ENCODE peak calls at places on chromosomes 12 and 14, in four cellular contexts. Z, V, T and Y are unnamed samples.

GRCh38 chr12:29566441-29566840 is 69.0 kb upstream of the OVCH1 start:
- DNase-seq in V (no peak), Z (peak), T (no peak), Y (no peak)

GRCh38 chr12:69024413-69024812 is 91.4 kb upstream of the CPM start:
- DNase-seq in T (no peak), Z (no peak), V (no peak), Y (no peak)

GRCh38 chr12:119372540-119372939 is 38.0 kb downstream of the CCDC60 start:
- DNase-seq in Z (no peak), V (no peak), T (no peak), Y (no peak)

GRCh38 chr14:61695695-61696527 is 598 bp downstream of the HIF1A start:
- DNase-seq in Z (peak), V (no peak), T (no peak), Y (no peak)

GRCh38 chr14:71597955-71598659 is 334.1 kb upstream of the RGS6 start:
- DNase-seq in Z (no peak), T (no peak), V (no peak), Y (no peak)

GRCh38 chr12:113261847-113262470 is 40.7 kb downstream of the TPCN1 start:
- DNase-seq in T (no peak), V (no peak), Z (no peak), Y (no peak)

GRCh38 chr12:49998453-49998852 is 25.7 kb downstream of the AQP6 start:
- DNase-seq in V (no peak), T (no peak), Z (no peak), Y (no peak)

GRCh38 chr14:49173765-49174373 is 412.3 kb downstream of the RPS29 start:
- DNase-seq in V (peak), Z (peak), T (no peak), Y (peak)

GRCh38 chr12:57008113-57008687 is 1.9 kb upstream of the ZBTB39 start:
- DNase-seq in Z (peak), V (peak), T (peak), Y (peak)

GRCh38 chr14:52891800-52892199 is 59.0 kb downstream of the FERMT2 start:
- DNase-seq in T (no peak), Z (no peak), V (no peak), Y (no peak)

GRCh38 chr12:30622509-30622908 is 73.2 kb downstream of the IPO8 start:
- DNase-seq in Z (peak), T (no peak), V (peak), Y (peak)

GRCh38 chr14:75609606-75610476 is 31.4 kb downstream of the FLVCR2 start:
- DNase-seq in Z (peak), T (no peak), V (no peak), Y (no peak)

GRCh38 chr14:98926802-98927201 is 345.2 kb downstream of the BCL11B start:
- DNase-seq in T (no peak), V (no peak), Z (no peak), Y (no peak)

GRCh38 chr14:32197919-32198318 is 3.9 kb upstream of the RNU6-7 start:
- DNase-seq in Z (no peak), T (no peak), V (no peak), Y (no peak)

GRCh38 chr14:91509083-91509877 is 830 bp downstream of the PPP4R3A start:
- DNase-seq in T (no peak), Z (no peak), V (no peak), Y (no peak)

GRCh38 chr14:89351958-89352404 is 65.1 kb downstream of the FOXN3 start:
- DNase-seq in Z (no peak), T (no peak), V (no peak), Y (no peak)

GRCh38 chr12:2479866-2480510 is 314.8 kb upstream of the FKBP4 start:
- DNase-seq in T (no peak), V (no peak), Z (no peak), Y (no peak)

GRCh38 chr14:43539210-43539609 is 967.9 kb downstream of the FSCB start:
- DNase-seq in Z (no peak), V (no peak), T (no peak), Y (no peak)

GRCh38 chr12:45587877-45588530 is 141.5 kb upstream of the ARID2 start:
- DNase-seq in T (no peak), V (no peak), Z (no peak), Y (no peak)

GRCh38 chr14:103109789-103110415 is 13.4 kb upstream of the TNFAIP2 start:
- DNase-seq in V (peak), T (no peak), Z (peak), Y (no peak)

GRCh38 chr12:117124421-117125274 is 25.4 kb upstream of the TESC start:
- DNase-seq in V (no peak), Z (no peak), T (no peak), Y (no peak)

GRCh38 chr12:28830491-28830890 is 318.6 kb upstream of the FAR2 start:
- DNase-seq in Z (no peak), V (no peak), T (no peak), Y (no peak)

GRCh38 chr14:101705733-101706508 is 55.6 kb upstream of the PPP2R5C start:
- DNase-seq in V (no peak), Z (no peak), T (no peak), Y (no peak)

GRCh38 chr14:91390165-91390778 is 27.3 kb downstream of the CCDC88C start:
- DNase-seq in V (no peak), T (no peak), Z (no peak), Y (no peak)

GRCh38 chr12:62256408-62257079 is 3.7 kb upstream of the USP15 start:
- DNase-seq in V (no peak), Z (no peak), T (no peak), Y (no peak)

GRCh38 chr12:49903700-49904423 is at the start of gene FAIM2:
- DNase-seq in V (peak), T (peak), Z (peak), Y (peak)

GRCh38 chr12:15777355-15778012 is 11.7 kb downstream of the EPS8 start:
- DNase-seq in V (no peak), T (no peak), Z (no peak), Y (no peak)

GRCh38 chr14:72736348-72736747 is 157.6 kb downstream of the DPF3 start:
- DNase-seq in V (peak), Z (peak), T (peak), Y (no peak)

GRCh38 chr12:56014205-56014604 is 6.6 kb upstream of the IKZF4 start:
- DNase-seq in Z (no peak), T (no peak), V (no peak), Y (no peak)

GRCh38 chr14:31582286-31582691 is 21.1 kb downstream of the NUBPL start:
- DNase-seq in Z (no peak), V (peak), T (peak), Y (no peak)

GRCh38 chr14:90740081-90740480 is 76.1 kb downstream of the TTC7B start:
- DNase-seq in T (no peak), V (no peak), Z (no peak), Y (no peak)

GRCh38 chr14:77243853-77244252 is 27.2 kb downstream of the NGB start:
- DNase-seq in Z (no peak), V (no peak), T (no peak), Y (no peak)

GRCh38 chr12:47715877-47716548 is 9.3 kb downstream of the ENDOU start:
- DNase-seq in T (no peak), Z (no peak), V (no peak), Y (no peak)

GRCh38 chr14:51458563-51458955 is 193.2 kb upstream of the FRMD6 start:
- DNase-seq in V (peak), T (no peak), Z (peak), Y (peak)

GRCh38 chr12:115866909-115867525 is 410.5 kb downstream of the MED13L start:
- DNase-seq in T (no peak), V (no peak), Z (no peak), Y (no peak)

GRCh38 chr14:70658899-70659298 is 17.2 kb downstream of the TTC9 start:
- DNase-seq in T (no peak), V (no peak), Z (no peak), Y (no peak)

GRCh38 chr12:104638760-104639319 is 182.1 kb downstream of the CHST11 start:
- DNase-seq in T (no peak), Z (no peak), V (no peak), Y (no peak)

GRCh38 chr14:90444077-90444696 is 47.4 kb downstream of the CALM1 start:
- DNase-seq in V (no peak), Z (no peak), T (no peak), Y (no peak)

DNA sequence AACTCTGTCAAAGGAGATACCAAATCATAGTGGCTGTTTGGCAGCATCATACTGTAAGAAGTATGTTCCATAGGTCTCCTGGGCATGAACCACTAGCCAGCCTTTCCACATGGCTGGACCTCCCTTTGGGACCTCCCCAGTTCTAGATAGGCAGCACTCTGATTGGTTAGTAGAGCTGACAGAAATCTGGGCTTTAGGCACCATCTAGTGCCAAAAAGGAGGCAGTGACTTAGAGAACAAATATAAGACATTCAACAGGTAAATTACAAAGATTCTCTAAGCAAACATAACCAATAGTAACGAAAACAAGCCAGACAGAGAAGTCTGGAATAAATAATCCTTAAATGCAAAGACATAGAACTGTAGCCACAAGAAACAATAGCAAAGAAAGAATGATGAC is 148.0 kb upstream of the PDE3A start:
- DNase-seq in T (no peak), Z (peak), V (no peak), Y (no peak)
- TF ChIP-seq CTCF in T (peak), Z (peak), V (peak), Y (peak)

GRCh38 chr12:51346581-51346980 is at the start of gene CELA1:
- DNase-seq in Z (no peak), V (no peak), T (no peak), Y (no peak)

GRCh38 chr12:51342416-51342815 is 4.1 kb downstream of the CELA1 start:
- DNase-seq in V (no peak), T (no peak), Z (no peak), Y (no peak)

GRCh38 chr12:51348116-51348515 is 1.6 kb upstream of the CELA1 start:
- DNase-seq in T (no peak), Z (no peak), V (no peak), Y (no peak)

GRCh38 chr12:51343201-51343600 is 3.3 kb downstream of the CELA1 start:
- DNase-seq in T (no peak), V (no peak), Z (no peak), Y (no peak)

GRCh38 chr12:51345681-51346080 is 798 bp downstream of the CELA1 start:
- DNase-seq in V (no peak), T (no peak), Z (peak), Y (no peak)
- TF ChIP-seq CTCF in V (no peak), T (no peak), Z (no peak), Y (no peak)

GRCh38 chr12:75977952-75978671 is 53.5 kb downstream of the PHLDA1 start:
- DNase-seq in Z (peak), T (peak), V (peak), Y (peak)
- TF ChIP-seq CTCF in Z (no peak), T (no peak), V (no peak), Y (no peak)

GRCh38 chr14:104115691-104116543 is 22.5 kb upstream of the KIF26A start:
- DNase-seq in T (no peak), Z (no peak), V (no peak), Y (no peak)
- TF ChIP-seq CTCF in T (no peak), Z (no peak), V (no peak), Y (no peak)

DNA sequence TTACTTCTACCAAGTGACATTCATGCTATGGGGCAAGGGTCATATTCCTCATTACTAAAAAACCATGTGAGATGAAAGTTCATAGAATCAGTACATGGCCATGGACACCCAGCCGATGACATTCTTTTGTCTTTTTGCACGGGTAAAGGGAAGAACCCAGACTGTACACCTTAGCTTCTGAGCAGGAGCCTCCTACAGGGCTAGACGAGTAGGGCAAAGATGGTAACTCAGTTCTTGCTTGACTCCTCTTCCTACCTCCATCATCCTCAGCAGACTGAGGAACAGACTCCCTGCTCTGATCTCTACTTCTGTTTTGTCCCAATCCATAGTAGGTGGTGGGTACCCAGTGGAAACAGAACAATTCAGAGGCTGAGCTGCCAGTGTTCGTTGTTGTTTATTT is 281.3 kb downstream of the NPAS3 start:
- DNase-seq in V (no peak), Z (no peak), T (no peak), Y (no peak)
- TF ChIP-seq CTCF in V (no peak), Z (no peak), T (no peak), Y (no peak)

GRCh38 chr12:108129017-108129812 is at the start of gene WSCD2:
- DNase-seq in T (no peak), Z (peak), V (no peak), Y (no peak)

GRCh38 chr12:108126990-108127468 is 2.1 kb upstream of the WSCD2 start:
- DNase-seq in T (no peak), V (no peak), Z (no peak), Y (no peak)

GRCh38 chr12:108128221-108129016 is 669 bp upstream of the WSCD2 start:
- DNase-seq in V (no peak), T (no peak), Z (no peak), Y (no peak)

GRCh38 chr12:108126212-108126611 is 2.9 kb upstream of the WSCD2 start:
- DNase-seq in T (no peak), V (no peak), Z (no peak), Y (no peak)

DNA sequence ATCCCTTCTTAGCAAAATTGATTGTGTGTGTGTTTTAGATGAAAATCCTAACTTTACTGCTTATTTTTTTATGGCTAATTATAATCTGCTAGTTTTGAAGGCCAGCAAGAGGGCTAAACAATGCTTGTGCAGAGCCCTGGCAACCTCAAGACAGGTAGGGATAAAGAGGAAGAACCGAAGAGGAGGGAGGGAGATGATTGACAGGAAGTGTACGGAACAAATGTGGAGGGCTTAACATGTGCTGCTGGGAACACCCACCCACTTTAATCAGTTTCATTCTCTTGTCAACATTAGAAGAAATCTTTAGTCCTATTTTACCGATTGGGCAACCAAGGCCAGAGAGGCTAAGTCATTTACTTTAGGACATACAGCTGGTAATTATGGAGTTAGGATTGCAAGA is 1.4 kb upstream of the WSCD2 start:
- DNase-seq in Z (no peak), V (no peak), T (no peak), Y (no peak)
- TF ChIP-seq CTCF in Z (no peak), V (no peak), T (no peak), Y (no peak)

GRCh38 chr12:122867701-122868461 is 28.0 kb downstream of the VPS37B start:
- DNase-seq in V (no peak), Z (no peak), T (no peak), Y (no peak)

GRCh38 chr12:122864894-122865253 is 29.6 kb downstream of the HIP1R start:
- DNase-seq in T (no peak), V (no peak), Z (no peak), Y (no peak)

GRCh38 chr12:122866950-122867607 is 28.8 kb downstream of the VPS37B start:
- DNase-seq in Z (no peak), T (no peak), V (no peak), Y (no peak)

GRCh38 chr12:122866379-122866778 is 29.5 kb downstream of the VPS37B start:
- DNase-seq in Z (no peak), T (no peak), V (no peak), Y (no peak)

DNA sequence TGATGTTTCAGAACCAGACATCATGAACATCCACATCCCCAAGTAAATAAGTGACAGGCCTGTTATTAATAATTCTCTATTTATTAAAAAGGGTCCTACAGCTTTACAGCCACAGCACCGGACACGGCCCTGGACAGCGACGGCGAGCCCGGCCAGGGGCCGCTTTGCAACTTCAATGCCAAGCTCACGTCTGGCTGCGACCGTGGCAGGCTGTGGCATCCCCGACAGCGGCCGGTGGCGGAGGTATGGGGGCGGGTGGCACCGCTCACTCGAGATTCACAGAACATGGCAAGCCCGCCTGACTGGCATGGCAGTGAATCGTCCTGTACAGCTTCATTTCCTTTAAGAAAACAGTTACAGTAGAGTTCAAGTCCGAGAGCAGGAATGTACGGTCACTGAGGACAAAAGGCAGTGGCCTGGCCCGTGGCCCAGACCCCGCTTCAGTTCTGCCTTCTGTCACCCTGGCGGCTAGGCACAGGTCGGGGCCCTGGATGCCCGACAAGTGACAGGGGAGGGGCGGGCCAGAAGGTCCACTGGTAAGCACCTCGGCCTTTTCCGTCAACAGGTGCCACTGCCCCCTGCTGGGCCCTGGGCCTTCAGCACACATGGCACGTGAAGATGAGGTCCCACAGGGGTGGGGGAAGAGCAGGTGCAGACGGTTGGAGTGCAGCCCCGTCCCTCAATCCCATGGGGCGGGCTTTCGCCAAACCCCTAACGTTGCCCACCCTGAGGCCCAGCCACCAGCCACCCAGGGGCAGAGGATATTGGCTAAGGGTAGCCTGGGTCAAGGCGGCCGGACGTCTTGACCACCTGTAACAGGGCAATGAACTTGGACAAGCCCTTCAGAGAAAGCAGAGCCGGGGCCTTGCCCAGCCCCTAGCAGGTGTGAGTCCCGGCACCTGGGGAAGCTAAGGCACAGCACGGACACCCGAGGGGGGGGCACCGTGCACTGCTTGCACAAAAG is 30.3 kb downstream of the HIP1R start:
- DNase-seq in Z (no peak), V (no peak), T (no peak), Y (no peak)
- TF ChIP-seq CTCF in Z (peak), V (peak), T (peak), Y (peak)